ENCODE peak calls at places on chromosomes 5 and 9, in ten cellular contexts. One of them, this sample, is unnamed.

GRCh38 chr9:29514336-29514735 is 1941.1 kb upstream of the C9orf72 start:
- DNase-seq in stimulated activated CD4-positive, alpha-beta T cell treated with anti-CD3 and anti-CD28 coated beads, Interleukin-1b, Interleukin-23, amount 100 ng/mL, for 1 hour: no peak
- DNase-seq in HCT116: no peak
- DNase-seq in fibroblast of mammary gland: peak
- DNase-seq in AG08396: no peak
- DNase-seq in activated effector memory CD4-positive, alpha-beta T cell treated with anti-CD3 and anti-CD28 coated beads, Interleukin-2, amount 50 U/mL, for 16 hours: no peak
- DNase-seq in lower lobe of right lung: no peak
- DNase-seq in activated CD8-positive, alpha-beta memory T cell treated with anti-CD3 and anti-CD28 coated beads, Interleukin-2, amount 10 ng/mL, durations not matched to agents 7 days and 5 days: no peak
- DNase-seq in hepatic stellate cell: no peak
- DNase-seq in GM12865: no peak
- DNase-seq in this sample: no peak

GRCh38 chr5:6732634-6733410 is 19.6 kb downstream of the TENT4A start:
- DNase-seq in stimulated activated CD4-positive, alpha-beta T cell treated with anti-CD3 and anti-CD28 coated beads, Interleukin-1b, Interleukin-23, amount 100 ng/mL, for 1 hour: no peak
- DNase-seq in HCT116: no peak
- DNase-seq in fibroblast of mammary gland: peak
- DNase-seq in AG08396: peak
- DNase-seq in activated effector memory CD4-positive, alpha-beta T cell treated with anti-CD3 and anti-CD28 coated beads, Interleukin-2, amount 50 U/mL, for 16 hours: no peak
- DNase-seq in lower lobe of right lung: no peak
- DNase-seq in activated CD8-positive, alpha-beta memory T cell treated with anti-CD3 and anti-CD28 coated beads, Interleukin-2, amount 10 ng/mL, durations not matched to agents 7 days and 5 days: no peak
- DNase-seq in hepatic stellate cell: peak
- DNase-seq in GM12865: no peak
- DNase-seq in this sample: peak

GRCh38 chr5:154090656-154091055 is 51.9 kb downstream of the MFAP3 start:
- DNase-seq in stimulated activated CD4-positive, alpha-beta T cell treated with anti-CD3 and anti-CD28 coated beads, Interleukin-1b, Interleukin-23, amount 100 ng/mL, for 1 hour: no peak
- DNase-seq in HCT116: no peak
- DNase-seq in fibroblast of mammary gland: no peak
- DNase-seq in AG08396: no peak
- DNase-seq in activated effector memory CD4-positive, alpha-beta T cell treated with anti-CD3 and anti-CD28 coated beads, Interleukin-2, amount 50 U/mL, for 16 hours: no peak
- DNase-seq in lower lobe of right lung: no peak
- DNase-seq in activated CD8-positive, alpha-beta memory T cell treated with anti-CD3 and anti-CD28 coated beads, Interleukin-2, amount 10 ng/mL, durations not matched to agents 7 days and 5 days: no peak
- DNase-seq in hepatic stellate cell: no peak
- DNase-seq in GM12865: no peak
- DNase-seq in this sample: no peak

GRCh38 chr9:94783928-94784327 is 57.4 kb downstream of the AOPEP start:
- DNase-seq in stimulated activated CD4-positive, alpha-beta T cell treated with anti-CD3 and anti-CD28 coated beads, Interleukin-1b, Interleukin-23, amount 100 ng/mL, for 1 hour: no peak
- DNase-seq in HCT116: no peak
- DNase-seq in fibroblast of mammary gland: no peak
- DNase-seq in AG08396: no peak
- DNase-seq in activated effector memory CD4-positive, alpha-beta T cell treated with anti-CD3 and anti-CD28 coated beads, Interleukin-2, amount 50 U/mL, for 16 hours: no peak
- DNase-seq in lower lobe of right lung: no peak
- DNase-seq in activated CD8-positive, alpha-beta memory T cell treated with anti-CD3 and anti-CD28 coated beads, Interleukin-2, amount 10 ng/mL, durations not matched to agents 7 days and 5 days: no peak
- DNase-seq in hepatic stellate cell: no peak
- DNase-seq in GM12865: no peak
- DNase-seq in this sample: no peak

GRCh38 chr5:58491216-58491892 is at the start of gene GAPT:
- DNase-seq in stimulated activated CD4-positive, alpha-beta T cell treated with anti-CD3 and anti-CD28 coated beads, Interleukin-1b, Interleukin-23, amount 100 ng/mL, for 1 hour: no peak
- DNase-seq in HCT116: no peak
- DNase-seq in fibroblast of mammary gland: no peak
- DNase-seq in AG08396: no peak
- DNase-seq in activated effector memory CD4-positive, alpha-beta T cell treated with anti-CD3 and anti-CD28 coated beads, Interleukin-2, amount 50 U/mL, for 16 hours: no peak
- DNase-seq in lower lobe of right lung: no peak
- DNase-seq in activated CD8-positive, alpha-beta memory T cell treated with anti-CD3 and anti-CD28 coated beads, Interleukin-2, amount 10 ng/mL, durations not matched to agents 7 days and 5 days: no peak
- DNase-seq in hepatic stellate cell: no peak
- DNase-seq in GM12865: no peak
- DNase-seq in this sample: no peak

GRCh38 chr9:83355024-83355444 is 183.2 kb downstream of the FRMD3 start:
- DNase-seq in stimulated activated CD4-positive, alpha-beta T cell treated with anti-CD3 and anti-CD28 coated beads, Interleukin-1b, Interleukin-23, amount 100 ng/mL, for 1 hour: no peak
- DNase-seq in HCT116: no peak
- DNase-seq in fibroblast of mammary gland: peak
- DNase-seq in AG08396: peak
- DNase-seq in activated effector memory CD4-positive, alpha-beta T cell treated with anti-CD3 and anti-CD28 coated beads, Interleukin-2, amount 50 U/mL, for 16 hours: no peak
- DNase-seq in lower lobe of right lung: no peak
- DNase-seq in activated CD8-positive, alpha-beta memory T cell treated with anti-CD3 and anti-CD28 coated beads, Interleukin-2, amount 10 ng/mL, durations not matched to agents 7 days and 5 days: no peak
- DNase-seq in hepatic stellate cell: no peak
- DNase-seq in GM12865: no peak
- DNase-seq in this sample: no peak

GRCh38 chr9:127937383-127938297 is at the start of gene DPM2:
- DNase-seq in stimulated activated CD4-positive, alpha-beta T cell treated with anti-CD3 and anti-CD28 coated beads, Interleukin-1b, Interleukin-23, amount 100 ng/mL, for 1 hour: peak
- DNase-seq in HCT116: peak
- DNase-seq in fibroblast of mammary gland: peak
- DNase-seq in AG08396: peak
- DNase-seq in activated effector memory CD4-positive, alpha-beta T cell treated with anti-CD3 and anti-CD28 coated beads, Interleukin-2, amount 50 U/mL, for 16 hours: peak
- DNase-seq in lower lobe of right lung: peak
- DNase-seq in activated CD8-positive, alpha-beta memory T cell treated with anti-CD3 and anti-CD28 coated beads, Interleukin-2, amount 10 ng/mL, durations not matched to agents 7 days and 5 days: peak
- DNase-seq in hepatic stellate cell: peak
- DNase-seq in GM12865: peak
- DNase-seq in this sample: peak

GRCh38 chr9:86042226-86042625 is 57.1 kb downstream of the GOLM1 start:
- DNase-seq in stimulated activated CD4-positive, alpha-beta T cell treated with anti-CD3 and anti-CD28 coated beads, Interleukin-1b, Interleukin-23, amount 100 ng/mL, for 1 hour: no peak
- DNase-seq in HCT116: no peak
- DNase-seq in fibroblast of mammary gland: no peak
- DNase-seq in AG08396: no peak
- DNase-seq in activated effector memory CD4-positive, alpha-beta T cell treated with anti-CD3 and anti-CD28 coated beads, Interleukin-2, amount 50 U/mL, for 16 hours: no peak
- DNase-seq in lower lobe of right lung: no peak
- DNase-seq in activated CD8-positive, alpha-beta memory T cell treated with anti-CD3 and anti-CD28 coated beads, Interleukin-2, amount 10 ng/mL, durations not matched to agents 7 days and 5 days: no peak
- DNase-seq in hepatic stellate cell: no peak
- DNase-seq in GM12865: no peak
- DNase-seq in this sample: no peak

GRCh38 chr9:114836769-114837168 is 30.9 kb upstream of the TNFSF15 start:
- DNase-seq in stimulated activated CD4-positive, alpha-beta T cell treated with anti-CD3 and anti-CD28 coated beads, Interleukin-1b, Interleukin-23, amount 100 ng/mL, for 1 hour: no peak
- DNase-seq in HCT116: no peak
- DNase-seq in fibroblast of mammary gland: peak
- DNase-seq in AG08396: no peak
- DNase-seq in activated effector memory CD4-positive, alpha-beta T cell treated with anti-CD3 and anti-CD28 coated beads, Interleukin-2, amount 50 U/mL, for 16 hours: no peak
- DNase-seq in lower lobe of right lung: no peak
- DNase-seq in activated CD8-positive, alpha-beta memory T cell treated with anti-CD3 and anti-CD28 coated beads, Interleukin-2, amount 10 ng/mL, durations not matched to agents 7 days and 5 days: peak
- DNase-seq in hepatic stellate cell: no peak
- DNase-seq in GM12865: no peak
- DNase-seq in this sample: no peak

GRCh38 chr9:120956862-120957261 is 30.3 kb upstream of the TRAF1 start:
- DNase-seq in stimulated activated CD4-positive, alpha-beta T cell treated with anti-CD3 and anti-CD28 coated beads, Interleukin-1b, Interleukin-23, amount 100 ng/mL, for 1 hour: no peak
- DNase-seq in HCT116: no peak
- DNase-seq in fibroblast of mammary gland: no peak
- DNase-seq in AG08396: no peak
- DNase-seq in activated effector memory CD4-positive, alpha-beta T cell treated with anti-CD3 and anti-CD28 coated beads, Interleukin-2, amount 50 U/mL, for 16 hours: no peak
- DNase-seq in lower lobe of right lung: no peak
- DNase-seq in activated CD8-positive, alpha-beta memory T cell treated with anti-CD3 and anti-CD28 coated beads, Interleukin-2, amount 10 ng/mL, durations not matched to agents 7 days and 5 days: no peak
- DNase-seq in hepatic stellate cell: no peak
- DNase-seq in GM12865: no peak
- DNase-seq in this sample: no peak

GRCh38 chr9:100086097-100086496 is 12.7 kb downstream of the ERP44 start:
- DNase-seq in stimulated activated CD4-positive, alpha-beta T cell treated with anti-CD3 and anti-CD28 coated beads, Interleukin-1b, Interleukin-23, amount 100 ng/mL, for 1 hour: no peak
- DNase-seq in HCT116: no peak
- DNase-seq in fibroblast of mammary gland: no peak
- DNase-seq in AG08396: no peak
- DNase-seq in activated effector memory CD4-positive, alpha-beta T cell treated with anti-CD3 and anti-CD28 coated beads, Interleukin-2, amount 50 U/mL, for 16 hours: no peak
- DNase-seq in lower lobe of right lung: no peak
- DNase-seq in activated CD8-positive, alpha-beta memory T cell treated with anti-CD3 and anti-CD28 coated beads, Interleukin-2, amount 10 ng/mL, durations not matched to agents 7 days and 5 days: no peak
- DNase-seq in hepatic stellate cell: no peak
- DNase-seq in GM12865: peak
- DNase-seq in this sample: no peak

GRCh38 chr5:43647789-43648188 is 44.8 kb downstream of the NNT start:
- DNase-seq in stimulated activated CD4-positive, alpha-beta T cell treated with anti-CD3 and anti-CD28 coated beads, Interleukin-1b, Interleukin-23, amount 100 ng/mL, for 1 hour: no peak
- DNase-seq in HCT116: no peak
- DNase-seq in fibroblast of mammary gland: no peak
- DNase-seq in AG08396: no peak
- DNase-seq in activated effector memory CD4-positive, alpha-beta T cell treated with anti-CD3 and anti-CD28 coated beads, Interleukin-2, amount 50 U/mL, for 16 hours: no peak
- DNase-seq in lower lobe of right lung: no peak
- DNase-seq in activated CD8-positive, alpha-beta memory T cell treated with anti-CD3 and anti-CD28 coated beads, Interleukin-2, amount 10 ng/mL, durations not matched to agents 7 days and 5 days: no peak
- DNase-seq in hepatic stellate cell: no peak
- DNase-seq in GM12865: no peak
- DNase-seq in this sample: no peak

GRCh38 chr9:120693609-120694008 is 20.7 kb downstream of the MEGF9 start:
- DNase-seq in stimulated activated CD4-positive, alpha-beta T cell treated with anti-CD3 and anti-CD28 coated beads, Interleukin-1b, Interleukin-23, amount 100 ng/mL, for 1 hour: no peak
- DNase-seq in HCT116: no peak
- DNase-seq in fibroblast of mammary gland: peak
- DNase-seq in AG08396: no peak
- DNase-seq in activated effector memory CD4-positive, alpha-beta T cell treated with anti-CD3 and anti-CD28 coated beads, Interleukin-2, amount 50 U/mL, for 16 hours: no peak
- DNase-seq in lower lobe of right lung: no peak
- DNase-seq in activated CD8-positive, alpha-beta memory T cell treated with anti-CD3 and anti-CD28 coated beads, Interleukin-2, amount 10 ng/mL, durations not matched to agents 7 days and 5 days: no peak
- DNase-seq in hepatic stellate cell: no peak
- DNase-seq in GM12865: no peak
- DNase-seq in this sample: no peak

GRCh38 chr9:28916348-28916747 is 1343.1 kb upstream of the C9orf72 start:
- DNase-seq in stimulated activated CD4-positive, alpha-beta T cell treated with anti-CD3 and anti-CD28 coated beads, Interleukin-1b, Interleukin-23, amount 100 ng/mL, for 1 hour: no peak
- DNase-seq in HCT116: no peak
- DNase-seq in fibroblast of mammary gland: no peak
- DNase-seq in AG08396: no peak
- DNase-seq in activated effector memory CD4-positive, alpha-beta T cell treated with anti-CD3 and anti-CD28 coated beads, Interleukin-2, amount 50 U/mL, for 16 hours: no peak
- DNase-seq in lower lobe of right lung: no peak
- DNase-seq in activated CD8-positive, alpha-beta memory T cell treated with anti-CD3 and anti-CD28 coated beads, Interleukin-2, amount 10 ng/mL, durations not matched to agents 7 days and 5 days: no peak
- DNase-seq in hepatic stellate cell: no peak
- DNase-seq in GM12865: no peak
- DNase-seq in this sample: no peak

GRCh38 chr5:37842048-37842447 is 2.2 kb upstream of the GDNF start:
- DNase-seq in stimulated activated CD4-positive, alpha-beta T cell treated with anti-CD3 and anti-CD28 coated beads, Interleukin-1b, Interleukin-23, amount 100 ng/mL, for 1 hour: no peak
- DNase-seq in HCT116: no peak
- DNase-seq in fibroblast of mammary gland: no peak
- DNase-seq in AG08396: no peak
- DNase-seq in activated effector memory CD4-positive, alpha-beta T cell treated with anti-CD3 and anti-CD28 coated beads, Interleukin-2, amount 50 U/mL, for 16 hours: no peak
- DNase-seq in lower lobe of right lung: no peak
- DNase-seq in activated CD8-positive, alpha-beta memory T cell treated with anti-CD3 and anti-CD28 coated beads, Interleukin-2, amount 10 ng/mL, durations not matched to agents 7 days and 5 days: no peak
- DNase-seq in hepatic stellate cell: no peak
- DNase-seq in GM12865: no peak
- DNase-seq in this sample: no peak

GRCh38 chr5:127909078-127909477 is 174.5 kb upstream of the SLC12A2 start:
- DNase-seq in stimulated activated CD4-positive, alpha-beta T cell treated with anti-CD3 and anti-CD28 coated beads, Interleukin-1b, Interleukin-23, amount 100 ng/mL, for 1 hour: no peak
- DNase-seq in HCT116: peak
- DNase-seq in fibroblast of mammary gland: peak
- DNase-seq in AG08396: peak
- DNase-seq in activated effector memory CD4-positive, alpha-beta T cell treated with anti-CD3 and anti-CD28 coated beads, Interleukin-2, amount 50 U/mL, for 16 hours: no peak
- DNase-seq in lower lobe of right lung: no peak
- DNase-seq in activated CD8-positive, alpha-beta memory T cell treated with anti-CD3 and anti-CD28 coated beads, Interleukin-2, amount 10 ng/mL, durations not matched to agents 7 days and 5 days: peak
- DNase-seq in hepatic stellate cell: no peak
- DNase-seq in GM12865: peak
- DNase-seq in this sample: peak